ENCODE peak calls at places on chromosomes 13 and 19, in five cellular contexts. V is heart left ventricle, X is cardiac muscle cell, A is mammary epithelial cell, M is left ventricle myocardium inferior. F is an unnamed sample.

GRCh38 chr13:30744056-30744684 is 8.8 kb downstream of the ALOX5AP start:
- DNase-seq in X (no peak), M (no peak), A (peak; percentile 57), V (no peak), F (no peak)

GRCh38 chr13:71629167-71629566 is 237.8 kb downstream of the DACH1 start:
- DNase-seq in M (no peak), A (no peak), X (no peak), V (no peak), F (no peak)

GRCh38 chr13:74040200-74040599 is 94.0 kb downstream of the KLF12 start:
- DNase-seq in M (peak; percentile 46), V (peak; percentile 70), X (peak; percentile 76), A (no peak), F (peak; percentile 77)

GRCh38 chr19:38543807-38544568 is 73.8 kb downstream of the MAP4K1 start:
- DNase-seq in X (peak; percentile 62), A (peak; percentile 93), M (peak; percentile 32), V (no peak), F (peak; percentile 96)

GRCh38 chr13:41900918-41901317 is 60.0 kb downstream of the VWA8 start:
- DNase-seq in V (no peak), M (no peak), X (no peak), A (peak; percentile 30), F (no peak)

GRCh38 chr19:2560369-2560768 is 84.4 kb downstream of the GADD45B start:
- DNase-seq in A (no peak), X (no peak), M (peak; percentile 11), V (peak; percentile 53), F (no peak)

GRCh38 chr13:99265162-99265822 is 7.1 kb upstream of the GPR18 start:
- DNase-seq in A (no peak), M (no peak), V (no peak), X (no peak), F (no peak)

GRCh38 chr13:49304763-49305695 is 57.3 kb downstream of the CDADC1 start:
- DNase-seq in X (no peak), V (no peak), M (no peak), A (no peak), F (no peak)

GRCh38 chr19:16382775-16383543 is 58.3 kb downstream of the KLF2 start:
- DNase-seq in M (peak; percentile 90), X (peak; percentile 93), A (peak; percentile 59), V (peak; percentile 93), F (peak; percentile 77)

GRCh38 chr13:37627428-37627827 is 28.9 kb upstream of the POSTN start:
- DNase-seq in A (no peak), M (no peak), V (no peak), X (no peak), F (no peak)

GRCh38 chr19:38184815-38185214 is 39.2 kb downstream of the DPF1 start:
- DNase-seq in A (no peak), X (no peak), M (no peak), V (no peak), F (no peak)

GRCh38 chr19:18226956-18227780 is 930 bp upstream of the PDE4C start:
- DNase-seq in M (no peak), X (no peak), A (no peak), V (no peak), F (no peak)

GRCh38 chr13:109790951-109791605 is 4.7 kb upstream of the IRS2 start:
- DNase-seq in X (peak; percentile 52), A (peak; percentile 35), V (no peak), M (no peak), F (peak; percentile 58)

GRCh38 chr19:44749994-44750393 is 1.5 kb downstream of the BCL3 start:
- DNase-seq in V (no peak), X (no peak), A (no peak), M (no peak), F (no peak)

GRCh38 chr13:97938701-97939475 is 14.6 kb upstream of the IPO5 start:
- DNase-seq in M (no peak), X (no peak), V (no peak), A (no peak), F (no peak)

GRCh38 chr19:58466089-58466759 is 656 bp upstream of the ZNF324 start:
- DNase-seq in X (no peak), A (no peak), V (no peak), M (no peak), F (no peak)

GRCh38 chr19:47419037-47419783 is at the start of gene MEIS3:
- DNase-seq in X (peak; percentile 53), M (no peak), A (no peak), V (no peak), F (no peak)

GRCh38 chr19:29971002-29971401 is 29.0 kb downstream of the URI1 start:
- DNase-seq in X (no peak), M (no peak), A (no peak), V (no peak), F (no peak)

GRCh38 chr19:6774821-6775707 is 2.6 kb downstream of the VAV1 start:
- DNase-seq in X (no peak), M (no peak), A (no peak), V (no peak), F (no peak)

GRCh38 chr13:104008075-104008474 is 941.9 kb upstream of the SLC10A2 start:
- DNase-seq in V (no peak), A (no peak), M (no peak), X (no peak), F (no peak)

GRCh38 chr19:17282488-17283256 is 971 bp downstream of the ANKLE1 start:
- DNase-seq in A (peak; percentile 72), X (peak; percentile 93), M (peak; percentile 81), V (peak; percentile 91), F (peak; percentile 92)

GRCh38 chr19:28556371-28556770 is 656.6 kb downstream of the UQCRFS1 start:
- DNase-seq in X (peak; percentile 16), V (no peak), A (no peak), M (no peak), F (no peak)

GRCh38 chr19:51724543-51724942 is 752 bp upstream of the HAS1 start:
- DNase-seq in A (no peak), X (no peak), M (peak; percentile 43), V (no peak), F (no peak)

GRCh38 chr19:51733742-51734522 is 10.1 kb upstream of the HAS1 start:
- DNase-seq in X (no peak), A (no peak), V (no peak), M (no peak), F (no peak)

GRCh38 chr19:51727349-51727880 is 3.6 kb upstream of the HAS1 start:
- DNase-seq in X (no peak), M (no peak), V (no peak), A (peak; percentile 91), F (no peak)

GRCh38 chr19:51726049-51726448 is 2.3 kb upstream of the HAS1 start:
- DNase-seq in X (no peak), A (peak; percentile 100), M (peak; percentile 50), V (peak; percentile 72), F (peak; percentile 37)

GRCh38 chr19:51729781-51730180 is 6.0 kb upstream of the HAS1 start:
- DNase-seq in V (no peak), M (no peak), X (no peak), A (no peak), F (no peak)
- H3K27me3 ChIP-seq in V (peaks cover 5% of the 10 kb centered on the region), M (peaks cover 90% of the 10 kb centered on the region), X (no peaks in the 10 kb centered on the region), A (no peaks in the 10 kb centered on the region), F (peaks cover 22% of the 10 kb centered on the region)

GRCh38 chr13:40456397-40456958 is 210.0 kb downstream of the FOXO1 start:
- DNase-seq in A (no peak), X (no peak), V (no peak), M (no peak), F (no peak)

GRCh38 chr13:40456979-40457553 is 209.4 kb downstream of the FOXO1 start:
- DNase-seq in A (no peak), M (no peak), X (no peak), V (no peak), F (no peak)

GRCh38 chr13:40452038-40452666 is 214.3 kb downstream of the FOXO1 start:
- DNase-seq in V (no peak), A (no peak), X (no peak), M (no peak), F (no peak)

GRCh38 chr13:40452741-40453665 is 213.4 kb downstream of the FOXO1 start:
- DNase-seq in M (no peak), X (no peak), V (no peak), A (peak; percentile 97), F (no peak)

GRCh38 chr13:40453666-40454030 is 212.8 kb downstream of the FOXO1 start:
- DNase-seq in V (no peak), X (no peak), A (peak; percentile 96), M (no peak), F (no peak)
- H3K27me3 ChIP-seq in V (no peaks in the 10 kb centered on the region), X (no peaks in the 10 kb centered on the region), A (no peaks in the 10 kb centered on the region), M (no peaks in the 10 kb centered on the region), F (no peaks in the 10 kb centered on the region)

GRCh38 chr19:51186323-51186722 is 38.6 kb upstream of the CD33 start:
- DNase-seq in M (no peak), X (no peak), A (no peak), V (no peak), F (no peak)
- H3K27me3 ChIP-seq in M (peaks cover 54% of the 10 kb centered on the region), X (no peaks in the 10 kb centered on the region), A (no peaks in the 10 kb centered on the region), V (peaks cover 4% of the 10 kb centered on the region), F (peaks cover 12% of the 10 kb centered on the region)

GRCh38 chr19:10518444-10519361 is 1.5 kb upstream of the S1PR5 start:
- DNase-seq in X (no peak), V (no peak), A (no peak), M (no peak), F (no peak)

GRCh38 chr19:10516064-10516385 is 1.2 kb downstream of the S1PR5 start:
- DNase-seq in M (no peak), V (no peak), A (no peak), X (no peak), F (no peak)

GRCh38 chr19:10517361-10517759 is at the start of gene S1PR5:
- DNase-seq in X (peak; percentile 38), M (no peak), A (no peak), V (no peak), F (peak; percentile 19)

GRCh38 chr19:10517760-10518443 is 655 bp upstream of the S1PR5 start:
- DNase-seq in A (no peak), M (no peak), X (no peak), V (no peak), F (peak; percentile 26)

GRCh38 chr19:10516671-10517286 is 468 bp downstream of the S1PR5 start:
- DNase-seq in A (peak; percentile 50), V (no peak), X (no peak), M (no peak), F (no peak)
- H3K27me3 ChIP-seq in A (no peaks in the 10 kb centered on the region), V (peaks cover 27% of the 10 kb centered on the region), X (peaks cover 71% of the 10 kb centered on the region), M (peaks cover 99% of the 10 kb centered on the region), F (peaks cover 84% of the 10 kb centered on the region)

GRCh38 chr19:41543582-41543981 is 32.4 kb upstream of the CEACAM21 start:
- DNase-seq in V (no peak), X (no peak), A (no peak), M (no peak), F (no peak)

GRCh38 chr19:41545547-41545946 is 30.4 kb upstream of the CEACAM21 start:
- DNase-seq in M (no peak), A (no peak), X (no peak), V (no peak), F (no peak)

GRCh38 chr19:41540041-41540695 is 35.8 kb upstream of the CEACAM21 start:
- DNase-seq in A (no peak), M (no peak), X (no peak), V (no peak), F (no peak)

GRCh38 chr19:41542622-41543021 is 33.3 kb upstream of the CEACAM21 start:
- DNase-seq in A (no peak), X (no peak), V (no peak), M (no peak), F (no peak)

GRCh38 chr19:41541990-41542584 is 33.9 kb upstream of the CEACAM21 start:
- DNase-seq in M (peak; percentile 56), V (peak; percentile 83), A (peak; percentile 14), X (peak; percentile 51), F (peak; percentile 63)
- H3K27me3 ChIP-seq in M (peaks cover 43% of the 10 kb centered on the region), V (no peaks in the 10 kb centered on the region), A (peaks cover 3% of the 10 kb centered on the region), X (no peaks in the 10 kb centered on the region), F (peaks cover 64% of the 10 kb centered on the region)

GRCh38 chr13:45851171-45851889 is at the start of gene SIAH3:
- DNase-seq in V (no peak), M (no peak), X (peak; percentile 36), A (peak; percentile 71), F (no peak)
- H3K27me3 ChIP-seq in V (no peaks in the 10 kb centered on the region), M (peaks cover 74% of the 10 kb centered on the region), X (peaks cover 9% of the 10 kb centered on the region), A (peaks cover 6% of the 10 kb centered on the region), F (peaks cover 52% of the 10 kb centered on the region)

F was measured in BE2C.